ENCODE peak calls at places on chromosomes 12 and 14, in four cellular contexts. W, P, R and N are unnamed samples.
A peak's percentile ranks its signal among the peaks of the same experiment; 100 is the strongest.

GRCh38 chr14:24710403-24711063 is 76.5 kb upstream of the GZMB start:
- DNase-seq in W (peak; percentile 17), P (peak; percentile 48), R (peak; percentile 25), N (no peak)

GRCh38 chr12:88361493-88361892 is 218.8 kb downstream of the KITLG start:
- DNase-seq in W (no peak), P (no peak), R (no peak), N (no peak)

GRCh38 chr14:73612339-73613045 is at the start of gene ACOT6:
- DNase-seq in W (peak; percentile 40), P (peak; percentile 40), R (peak; percentile 30), N (peak; percentile 33)

GRCh38 chr12:131105736-131106356 is 152.1 kb downstream of the ADGRD1 start:
- DNase-seq in W (no peak), P (no peak), R (no peak), N (no peak)

GRCh38 chr12:84166812-84167211 is 745.8 kb downstream of the SLC6A15 start:
- DNase-seq in W (no peak), P (no peak), R (no peak), N (no peak)

GRCh38 chr14:102819790-102820330 is 42.6 kb downstream of the TRAF3 start:
- DNase-seq in W (no peak), P (no peak), R (no peak), N (no peak)

GRCh38 chr12:48350249-48351021 is at the start of gene ZNF641:
- DNase-seq in W (peak; percentile 75), P (peak; percentile 75), R (peak; percentile 80), N (peak; percentile 63)

GRCh38 chr14:21860172-21860571 is 186.6 kb upstream of the OR4E1 start:
- DNase-seq in W (no peak), P (no peak), R (peak; percentile 15), N (no peak)

GRCh38 chr12:47824198-47824597 is 4.5 kb upstream of the HDAC7 start:
- DNase-seq in W (no peak), P (no peak), R (peak; percentile 37), N (no peak)

GRCh38 chr14:59751578-59751977 is 119.0 kb downstream of the RTN1 start:
- DNase-seq in W (no peak), P (no peak), R (no peak), N (no peak)

GRCh38 chr12:69534389-69534822 is 50.9 kb upstream of the CCT2 start:
- DNase-seq in W (no peak), P (peak; percentile 87), R (no peak), N (no peak)

GRCh38 chr14:28635387-28635786 is 131.2 kb upstream of the FOXG1 start:
- DNase-seq in W (no peak), P (no peak), R (no peak), N (no peak)

GRCh38 chr12:66044731-66045130 is 85.8 kb downstream of the LLPH start:
- DNase-seq in W (no peak), P (no peak), R (no peak), N (no peak)

GRCh38 chr12:11022520-11022919 is at the start of gene TAS2R19:
- DNase-seq in W (no peak), P (no peak), R (no peak), N (no peak)